ENCODE peak calls at places on chromosomes 3 and 15, in ten cellular contexts. F is non-pigmented ciliary epithelial cell, A is iPS DF 19.7, W is activated T-cell treated with anti-CD3 and anti-CD28 coated beads for 1 hour, I is iris pigment epithelial cell, J is A172, G is putamen, V is left lobe of liver, X is NCI-H1930, E is PC-9. Q is an unnamed sample.

GRCh38 chr3:126911162-126912026 is 71.5 kb upstream of the PLXNA1 start:
- DNase-seq in G (peak; percentile 41), V (no peak), X (no peak), F (peak; percentile 70), I (peak; percentile 88), A (peak; percentile 12), W (peak; percentile 24), J (peak; percentile 100), E (peak; percentile 97), Q (no peak)

GRCh38 chr3:195903950-195904290 is 4.4 kb downstream of the TNK2 start:
- DNase-seq in W (no peak), J (no peak), A (no peak), E (no peak), V (no peak), G (no peak), X (no peak), I (no peak), F (no peak), Q (no peak)

GRCh38 chr15:98799991-98800390 is 151.7 kb downstream of the IGF1R start:
- DNase-seq in V (no peak), W (no peak), J (peak; percentile 17), A (no peak), I (no peak), E (no peak), G (no peak), X (no peak), F (no peak), Q (no peak)

GRCh38 chr15:58731756-58732535 is 17.6 kb downstream of the ADAM10 start:
- DNase-seq in V (no peak), W (no peak), F (peak; percentile 65), J (peak; percentile 68), A (no peak), X (no peak), I (peak; percentile 89), G (no peak), E (peak; percentile 44), Q (no peak)

GRCh38 chr15:35182841-35183479 is 97.9 kb upstream of the NANOGP8 start:
- DNase-seq in I (no peak), A (peak; percentile 61), G (no peak), V (no peak), F (no peak), W (no peak), J (no peak), X (no peak), E (no peak), Q (no peak)

GRCh38 chr3:17808994-17809393 is 66.6 kb upstream of the TBC1D5 start:
- DNase-seq in W (no peak), E (no peak), G (no peak), F (no peak), J (peak; percentile 52), A (no peak), X (no peak), V (no peak), I (peak; percentile 52), Q (no peak)

GRCh38 chr15:51322622-51323296 is 15.6 kb downstream of the CYP19A1 start:
- DNase-seq in W (no peak), G (no peak), V (no peak), A (no peak), F (no peak), X (no peak), J (no peak), E (no peak), I (peak; percentile 27), Q (no peak)

GRCh38 chr3:9195390-9195789 is 54.1 kb downstream of the SRGAP3 start:
- DNase-seq in E (no peak), I (no peak), J (no peak), W (no peak), V (no peak), A (no peak), F (no peak), G (no peak), X (no peak), Q (no peak)

GRCh38 chr3:187888658-187889057 is 143.4 kb upstream of the BCL6 start:
- DNase-seq in X (no peak), V (no peak), J (no peak), G (no peak), W (no peak), A (no peak), F (no peak), E (no peak), I (no peak), Q (no peak)

GRCh38 chr3:185815391-185816282 is 9.2 kb downstream of the IGF2BP2 start:
- DNase-seq in I (peak; percentile 66), V (no peak), W (no peak), F (no peak), G (no peak), A (no peak), J (no peak), E (no peak), X (no peak), Q (no peak)